ENCODE peak calls at places on chromosomes 12 and 14, in seven cellular contexts. K is brain microvascular endothelial cell; F is Peyer's patch; U is CD4-positive, alpha-beta T cell; Z is MCF 10A; R is left ventricle myocardium inferior; J is neural crest cell. B is an unnamed sample.

GRCh38 chr12:108839011-108839889 is 18.1 kb downstream of the SSH1 start:
- DNase-seq in K (no peak), F (no peak), U (no peak), Z (peak; percentile 90), R (peak; percentile 51), J (no peak), B (no peak)

GRCh38 chr12:75850751-75851462 is 180.7 kb downstream of the PHLDA1 start:
- DNase-seq in K (peak; percentile 37), F (no peak), U (no peak), Z (peak; percentile 81), R (no peak), J (no peak), B (no peak)

GRCh38 chr12:131783915-131784541 is 44.2 kb upstream of the MMP17 start:
- DNase-seq in K (peak; percentile 87), F (no peak), U (no peak), Z (peak; percentile 76), R (no peak), J (no peak), B (no peak)

GRCh38 chr12:67026847-67027246 is 242.3 kb upstream of the CAND1 start:
- DNase-seq in K (no peak), F (no peak), U (no peak), Z (no peak), R (no peak), J (no peak), B (no peak)

GRCh38 chr12:13666806-13667205 is 314.6 kb downstream of the GRIN2B start:
- DNase-seq in K (no peak), F (no peak), U (no peak), Z (no peak), R (no peak), J (no peak), B (no peak)

GRCh38 chr12:54721312-54721711 is 73.1 kb upstream of the DCD start:
- DNase-seq in K (no peak), F (no peak), U (no peak), Z (no peak), R (no peak), J (no peak), B (no peak)

GRCh38 chr14:69666698-69667211 is 55.4 kb downstream of the SUSD6 start:
- DNase-seq in K (no peak), F (no peak), U (no peak), Z (no peak), R (no peak), J (no peak), B (no peak)

GRCh38 chr12:110253176-110253575 is 27.9 kb upstream of the ATP2A2 start:
- DNase-seq in K (peak; percentile 59), F (no peak), U (no peak), Z (no peak), R (peak; percentile 82), J (no peak), B (peak; percentile 81)

GRCh38 chr12:80188566-80188965 is 89.2 kb downstream of the OTOGL start:
- DNase-seq in K (no peak), F (no peak), U (no peak), Z (no peak), R (no peak), J (no peak), B (no peak)

GRCh38 chr12:89059061-89059460 is 293.2 kb downstream of the DUSP6 start:
- DNase-seq in K (no peak), F (no peak), U (no peak), Z (no peak), R (no peak), J (no peak), B (no peak)

GRCh38 chr12:122460061-122460460 is 37.6 kb upstream of the CLIP1 start:
- DNase-seq in K (no peak), F (no peak), U (no peak), Z (no peak), R (no peak), J (no peak), B (no peak)

GRCh38 chr14:64718762-64719161 is 14.5 kb downstream of the PLEKHG3 start:
- DNase-seq in K (no peak), F (peak; percentile 39), U (no peak), Z (no peak), R (no peak), J (no peak), B (no peak)

GRCh38 chr12:16612647-16613046 is 6.7 kb upstream of the LMO3 start:
- DNase-seq in K (no peak), F (no peak), U (no peak), Z (peak; percentile 38), R (no peak), J (no peak), B (no peak)

GRCh38 chr14:102026934-102027333 is 59.9 kb downstream of the HSP90AA1 start:
- DNase-seq in K (no peak), F (no peak), U (no peak), Z (no peak), R (no peak), J (no peak), B (no peak)

GRCh38 chr14:33925209-33925608 is 25.7 kb downstream of the EGLN3 start:
- DNase-seq in K (no peak), F (no peak), U (no peak), Z (no peak), R (no peak), J (no peak), B (no peak)

GRCh38 chr12:109309441-109310246 is 560 bp upstream of the FOXN4 start:
- DNase-seq in K (no peak), F (no peak), U (no peak), Z (peak; percentile 18), R (no peak), J (no peak), B (no peak)

GRCh38 chr12:131004166-131004565 is 50.5 kb downstream of the ADGRD1 start:
- DNase-seq in K (no peak), F (no peak), U (no peak), Z (no peak), R (no peak), J (no peak), B (no peak)

GRCh38 chr12:76586764-76587395 is 27.3 kb upstream of the OSBPL8 start:
- DNase-seq in K (peak; percentile 67), F (no peak), U (peak; percentile 10), Z (peak; percentile 61), R (no peak), J (peak; percentile 13), B (no peak)

GRCh38 chr14:77184396-77185092 is 2.9 kb downstream of the TMEM63C start:
- DNase-seq in K (no peak), F (peak; percentile 74), U (no peak), Z (peak; percentile 65), R (no peak), J (no peak), B (no peak)

DNA sequence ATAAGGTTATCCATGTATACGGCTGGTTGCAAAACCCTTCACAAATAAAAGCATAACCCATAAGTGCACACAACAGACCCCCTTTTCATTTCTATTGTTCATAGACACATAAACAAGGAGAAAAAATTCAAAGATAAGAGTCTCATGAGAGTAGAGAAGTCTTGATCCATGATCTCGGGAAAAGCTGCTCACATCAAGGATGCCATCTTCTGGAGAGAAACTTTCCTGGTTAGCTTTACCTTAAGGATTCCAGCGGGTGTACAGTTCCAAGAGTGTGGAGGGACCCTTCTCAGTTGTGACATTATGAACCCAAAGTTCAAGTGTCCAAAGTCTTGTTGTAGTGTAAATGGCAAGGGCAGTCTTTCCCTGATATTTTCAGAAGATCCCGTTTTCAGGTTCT is 144.5 kb downstream of the LLPH start:
- DNase-seq in K (no peak), F (no peak), U (no peak), Z (no peak), R (no peak), J (no peak), B (no peak)
- TF ChIP-seq CTCF in K (peak; percentile 22), F (no peak), U (no peak), Z (no peak), R (no peak), J (no peak), B (no peak)

GRCh38 chr14:38256358-38256840 is 506 bp upstream of the CLEC14A start:
- DNase-seq in K (peak; percentile 22), F (no peak), U (no peak), Z (no peak), R (no peak), J (peak; percentile 4), B (no peak)
- TF ChIP-seq CTCF in K (no peak), F (no peak), U (no peak), Z (no peak), R (peak; percentile 53), J (no peak), B (no peak)

GRCh38 chr12:50246159-50246865 is 37.0 kb downstream of the LIMA1 start:
- DNase-seq in K (no peak), F (no peak), U (no peak), Z (no peak), R (no peak), J (no peak), B (no peak)

GRCh38 chr12:50249464-50250229 is 33.7 kb downstream of the LIMA1 start:
- DNase-seq in K (no peak), F (no peak), U (no peak), Z (no peak), R (no peak), J (no peak), B (no peak)

GRCh38 chr12:50246873-50247612 is 36.3 kb downstream of the LIMA1 start:
- DNase-seq in K (peak; percentile 95), F (peak; percentile 80), U (no peak), Z (peak; percentile 98), R (peak; percentile 68), J (no peak), B (no peak)

GRCh38 chr12:50248406-50248805 is 34.9 kb downstream of the LIMA1 start:
- DNase-seq in K (no peak), F (no peak), U (no peak), Z (no peak), R (no peak), J (no peak), B (no peak)

DNA sequence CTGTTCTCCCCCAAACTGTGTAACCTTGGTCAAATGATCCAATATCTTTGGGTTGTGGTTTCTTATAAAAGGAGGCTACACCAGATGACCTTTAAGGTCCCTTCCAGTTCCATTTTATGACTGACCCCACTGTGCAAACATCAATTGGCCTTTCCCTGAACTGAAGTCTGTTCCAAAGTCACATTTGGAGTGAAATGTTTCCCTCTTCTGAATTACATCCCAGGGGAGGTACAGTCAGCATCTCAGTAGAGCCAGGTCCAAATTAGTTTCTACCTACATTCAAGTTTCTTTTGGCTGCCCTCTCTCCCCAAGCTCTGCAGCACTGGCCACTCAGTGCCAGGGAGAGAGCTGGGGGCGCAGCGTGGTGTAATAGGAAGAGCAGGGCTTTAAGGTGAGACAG is 34.4 kb downstream of the LIMA1 start:
- DNase-seq in K (no peak), F (no peak), U (no peak), Z (no peak), R (no peak), J (no peak), B (no peak)
- TF ChIP-seq CTCF in K (no peak), F (no peak), U (no peak), Z (no peak), R (no peak), J (no peak), B (no peak)

DNA sequence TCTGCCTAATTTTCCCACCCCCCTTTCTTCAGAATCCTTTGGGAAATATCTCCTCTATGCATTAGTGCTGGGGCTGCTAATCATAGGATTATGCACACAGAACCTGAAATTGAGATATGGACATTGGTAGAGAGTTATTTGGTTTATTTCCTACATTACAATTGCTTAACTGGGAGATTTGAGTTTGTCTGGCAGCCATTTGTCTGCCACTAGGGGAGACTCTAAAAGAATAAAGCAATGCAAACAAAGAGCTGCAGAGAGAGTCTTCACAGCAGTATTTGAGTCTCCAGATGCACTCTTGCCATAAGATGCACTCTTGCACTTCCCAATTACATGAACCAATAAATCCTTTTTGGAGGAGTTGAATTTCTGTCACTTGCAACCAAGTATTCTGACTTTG is 12.0 kb upstream of the PCNX4 start:
- DNase-seq in K (no peak), F (no peak), U (no peak), Z (no peak), R (no peak), J (no peak), B (no peak)
- TF ChIP-seq CTCF in K (peak; percentile 51), F (no peak), U (no peak), Z (no peak), R (no peak), J (peak; percentile 42), B (no peak)

B was measured in CD14-positive monocyte.